ENCODE peak calls at places on chromosomes 1 and 21, in eight cellular contexts. K is heart left ventricle; I is CD8-positive, alpha-beta memory T cell; E is fibroblast of villous mesenchyme; Y is cardiac fibroblast; G is astrocyte; H is fibroblast of lung; V is adrenal gland. P is an unnamed sample.

GRCh38 chr1:244862354-244862698 is 2.0 kb downstream of the HNRNPU start:
- DNase-seq in K (no peak), I (no peak), E (peak; percentile 23), Y (no peak), G (no peak), H (no peak), V (no peak), P (no peak)

GRCh38 chr1:93021539-93022134 is 57.4 kb upstream of the MTF2 start:
- DNase-seq in K (no peak), I (no peak), E (peak; percentile 52), Y (peak; percentile 73), G (peak; percentile 38), H (peak; percentile 63), V (no peak), P (no peak)

GRCh38 chr1:6355621-6356020 is 37.9 kb downstream of the ACOT7 start:
- DNase-seq in K (no peak), I (no peak), E (no peak), Y (no peak), G (no peak), H (no peak), V (no peak), P (no peak)

GRCh38 chr1:111126354-111126753 is 13.5 kb downstream of the DRAM2 start:
- DNase-seq in K (no peak), I (no peak), E (no peak), Y (no peak), G (no peak), H (no peak), V (no peak), P (no peak)

GRCh38 chr1:6249732-6250689 is 6.0 kb downstream of the HES3 start:
- DNase-seq in K (no peak), I (no peak), E (no peak), Y (no peak), G (no peak), H (no peak), V (no peak), P (no peak)

GRCh38 chr1:186474208-186474607 is 13.3 kb upstream of the PDC start:
- DNase-seq in K (no peak), I (no peak), E (peak; percentile 17), Y (peak; percentile 46), G (peak; percentile 90), H (peak; percentile 23), V (no peak), P (peak; percentile 13)

GRCh38 chr1:70140343-70140742 is 65.0 kb downstream of the LRRC40 start:
- DNase-seq in K (no peak), I (no peak), E (peak; percentile 74), Y (peak; percentile 93), G (peak; percentile 46), H (peak; percentile 92), V (peak; percentile 49), P (no peak)

GRCh38 chr1:53765656-53766055 is 26.7 kb upstream of the GLIS1 start:
- DNase-seq in K (no peak), I (no peak), E (peak; percentile 52), Y (peak; percentile 72), G (peak; percentile 32), H (peak; percentile 30), V (no peak), P (peak; percentile 41)

GRCh38 chr1:30087465-30087864 is 635.9 kb downstream of the MATN1 start:
- DNase-seq in K (no peak), I (no peak), E (no peak), Y (no peak), G (no peak), H (no peak), V (no peak), P (no peak)

GRCh38 chr1:13899856-13900255 is 199.9 kb downstream of the PRDM2 start:
- DNase-seq in K (no peak), I (no peak), E (peak; percentile 44), Y (peak; percentile 52), G (no peak), H (no peak), V (no peak), P (peak; percentile 73)

GRCh38 chr21:35099310-35099709 is 50.2 kb upstream of the RUNX1 start:
- DNase-seq in K (no peak), I (no peak), E (peak; percentile 17), Y (no peak), G (no peak), H (peak; percentile 59), V (no peak), P (no peak)

GRCh38 chr1:65075123-65075976 is 72.7 kb upstream of the AK4 start:
- DNase-seq in K (no peak), I (peak; percentile 48), E (peak; percentile 71), Y (peak; percentile 85), G (peak; percentile 24), H (peak; percentile 76), V (peak; percentile 69), P (no peak)

GRCh38 chr1:169849346-169850022 is 44.2 kb downstream of the SCYL3 start:
- DNase-seq in K (no peak), I (no peak), E (no peak), Y (no peak), G (no peak), H (no peak), V (no peak), P (no peak)

GRCh38 chr1:223179280-223179679 is 36.2 kb upstream of the TLR5 start:
- DNase-seq in K (no peak), I (no peak), E (no peak), Y (no peak), G (no peak), H (no peak), V (no peak), P (no peak)

GRCh38 chr1:237281481-237281880 is 239.5 kb downstream of the RYR2 start:
- DNase-seq in K (no peak), I (no peak), E (no peak), Y (no peak), G (no peak), H (no peak), V (no peak), P (no peak)

GRCh38 chr1:65458730-65459396 is 38.4 kb downstream of the LEPR start:
- DNase-seq in K (no peak), I (no peak), E (no peak), Y (peak; percentile 42), G (no peak), H (no peak), V (no peak), P (no peak)

GRCh38 chr1:42266253-42267135 is 68.5 kb downstream of the FOXJ3 start:
- DNase-seq in K (no peak), I (no peak), E (no peak), Y (no peak), G (peak; percentile 30), H (no peak), V (no peak), P (no peak)

DNA sequence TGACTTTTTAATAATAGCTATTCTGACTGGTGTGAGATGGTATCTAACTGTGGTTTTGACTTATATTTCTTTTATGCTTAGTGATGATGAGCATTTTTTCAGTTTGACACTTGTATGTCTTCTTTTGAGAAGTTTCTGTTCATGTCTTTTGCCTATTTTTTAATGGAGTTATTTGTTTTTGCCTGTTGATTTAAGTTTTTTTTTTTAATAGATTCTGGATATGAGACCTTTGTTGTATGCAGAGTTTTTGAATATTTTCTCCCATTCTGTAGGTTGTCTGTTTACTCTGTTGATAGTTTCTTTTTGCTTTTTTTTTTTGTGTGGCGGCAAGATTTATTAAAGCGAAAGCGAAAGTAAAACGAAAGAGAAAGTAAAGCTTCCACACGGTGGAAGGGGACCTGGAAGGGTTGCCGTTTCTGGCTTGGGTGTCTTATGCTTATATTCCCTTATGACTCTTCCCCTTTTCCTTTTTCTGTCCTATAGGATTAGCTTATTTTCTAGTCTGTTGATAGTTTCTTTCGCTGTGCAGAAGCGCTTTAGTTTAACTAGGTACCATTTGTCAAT is 67.6 kb downstream of the TBX19 start:
- DNase-seq in K (no peak), I (no peak), E (peak; percentile 60), Y (no peak), G (no peak), H (peak; percentile 30), V (no peak), P (no peak)
- H3K4me3 ChIP-seq in K (no peak overlapping the region), I (peak overlapping the region; percentile 70), E (peak overlapping the region; percentile 44), Y (no peak overlapping the region), G (peak overlapping the region; percentile 5), H (peak overlapping the region; percentile 32), V (no peak overlapping the region), P (no peak overlapping the region)

DNA sequence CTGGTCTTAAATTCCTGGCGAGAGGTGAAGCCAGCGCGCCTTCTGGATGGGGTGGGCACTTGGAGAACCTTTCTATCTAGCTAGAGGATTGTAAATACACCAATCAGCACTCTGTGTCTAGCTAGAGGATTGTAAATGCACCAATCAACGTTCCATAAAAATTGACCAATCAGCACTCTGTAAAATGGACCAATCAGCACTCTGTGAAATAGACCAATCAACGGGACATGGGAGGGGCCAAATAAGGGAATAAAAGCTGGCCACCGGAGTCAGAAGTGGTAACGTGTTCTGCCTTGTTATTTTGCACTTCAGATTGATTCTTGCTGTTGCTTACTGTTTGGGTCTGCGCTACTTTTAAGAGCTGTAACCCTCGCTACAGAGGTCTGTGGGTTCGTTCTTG is 12.0 kb upstream of the LIN9 start:
- DNase-seq in K (no peak), I (no peak), E (no peak), Y (no peak), G (no peak), H (no peak), V (no peak), P (no peak)
- H3K4me3 ChIP-seq in K (no peak overlapping the region), I (no peak overlapping the region), E (no peak overlapping the region), Y (no peak overlapping the region), G (no peak overlapping the region), H (no peak overlapping the region), V (no peak overlapping the region), P (no peak overlapping the region)

DNA sequence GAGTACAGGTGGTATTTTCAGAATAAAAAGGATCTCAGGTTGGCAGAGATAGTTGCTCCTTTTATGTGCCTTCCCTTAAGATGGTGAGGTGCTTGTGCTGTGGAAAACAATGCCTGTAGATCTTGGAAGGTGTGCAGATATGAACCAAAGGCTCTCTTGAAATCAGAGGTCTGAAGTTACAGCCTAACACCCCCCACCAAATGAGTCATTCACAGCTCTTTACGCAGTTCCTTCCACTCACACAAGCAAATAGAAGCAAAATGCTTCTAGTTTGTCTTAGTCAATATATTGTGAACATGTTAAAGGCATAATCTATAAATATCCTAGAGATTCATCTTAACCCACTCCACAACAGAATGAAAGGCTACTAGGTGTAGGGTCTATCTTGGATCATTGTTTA is 128.9 kb upstream of the NR5A2 start:
- DNase-seq in K (no peak), I (no peak), E (no peak), Y (no peak), G (peak; percentile 15), H (peak; percentile 18), V (no peak), P (no peak)
- H3K4me3 ChIP-seq in K (no peak overlapping the region), I (no peak overlapping the region), E (no peak overlapping the region), Y (no peak overlapping the region), G (no peak overlapping the region), H (no peak overlapping the region), V (no peak overlapping the region), P (no peak overlapping the region)

GRCh38 chr21:21200939-21201610 is 202.9 kb downstream of the NCAM2 start:
- DNase-seq in K (no peak), I (no peak), E (peak; percentile 57), Y (peak; percentile 57), G (no peak), H (peak; percentile 64), V (no peak), P (no peak)

GRCh38 chr21:21200103-21200938 is 202.1 kb downstream of the NCAM2 start:
- DNase-seq in K (peak; percentile 44), I (no peak), E (peak; percentile 95), Y (peak; percentile 99), G (peak; percentile 100), H (peak; percentile 98), V (peak; percentile 72), P (peak; percentile 97)

GRCh38 chr21:21196848-21197247 is 198.6 kb downstream of the NCAM2 start:
- DNase-seq in K (no peak), I (no peak), E (no peak), Y (no peak), G (no peak), H (no peak), V (no peak), P (no peak)

GRCh38 chr21:21196087-21196486 is 197.9 kb downstream of the NCAM2 start:
- DNase-seq in K (no peak), I (no peak), E (no peak), Y (peak; percentile 43), G (peak; percentile 71), H (no peak), V (no peak), P (peak; percentile 41)

GRCh38 chr21:21199342-21200102 is 201.3 kb downstream of the NCAM2 start:
- DNase-seq in K (no peak), I (no peak), E (no peak), Y (no peak), G (no peak), H (no peak), V (no peak), P (no peak)
- H3K4me3 ChIP-seq in K (no peak overlapping the region), I (no peak overlapping the region), E (no peak overlapping the region), Y (no peak overlapping the region), G (no peak overlapping the region), H (no peak overlapping the region), V (no peak overlapping the region), P (no peak overlapping the region)

P was measured in skeletal muscle cell.